ENCODE peak calls at places on chromosome 2, in seven cellular contexts. J, M, R, Z, T, K and U are unnamed samples.

GRCh38 chr2:231028890-231029289 is 8.4 kb upstream of the C2orf72 start:
- DNase-seq in M (no peak), R (no peak), J (no peak), Z (no peak), K (no peak), T (no peak), U (no peak)

GRCh38 chr2:54726940-54727339 is 3.5 kb downstream of the EML6 start:
- DNase-seq in J (no peak), Z (no peak), M (no peak), K (no peak), T (peak), R (no peak), U (no peak)

GRCh38 chr2:112646102-112646719 is 472 bp downstream of the SLC20A1 start:
- DNase-seq in Z (no peak), K (peak), R (no peak), J (no peak), T (peak), M (no peak), U (peak)

GRCh38 chr2:172985139-172985874 is 90.3 kb upstream of the MAP3K20 start:
- DNase-seq in J (no peak), M (no peak), T (no peak), Z (no peak), R (no peak), K (no peak), U (no peak)

GRCh38 chr2:15870565-15870964 is 69.8 kb upstream of the MYCN start:
- DNase-seq in K (no peak), R (no peak), T (no peak), J (no peak), Z (no peak), M (no peak), U (no peak)

GRCh38 chr2:133953524-133953923 is 300.3 kb upstream of the MGAT5 start:
- DNase-seq in M (no peak), R (peak), J (no peak), T (peak), Z (no peak), K (no peak), U (no peak)

GRCh38 chr2:143473206-143473605 is 344.0 kb downstream of the ARHGAP15 start:
- DNase-seq in K (no peak), Z (no peak), R (no peak), M (no peak), J (peak), T (no peak), U (no peak)

GRCh38 chr2:99643824-99644787 is 154.3 kb upstream of the REV1 start:
- DNase-seq in T (no peak), Z (no peak), R (no peak), M (no peak), K (no peak), J (peak), U (no peak)

GRCh38 chr2:21277340-21277739 is 153.6 kb downstream of the TDRD15 start:
- DNase-seq in Z (no peak), J (no peak), M (no peak), K (no peak), R (peak), T (no peak), U (no peak)

GRCh38 chr2:231515603-231516002 is 14.6 kb downstream of the NMUR1 start:
- DNase-seq in R (no peak), J (no peak), M (no peak), Z (no peak), K (no peak), T (no peak), U (no peak)

GRCh38 chr2:122634261-122634660 is 878.8 kb downstream of the TSN start:
- DNase-seq in M (peak), K (no peak), J (peak), Z (no peak), T (no peak), R (no peak), U (no peak)

GRCh38 chr2:37610638-37611289 is 60.7 kb downstream of the CDC42EP3 start:
- DNase-seq in R (no peak), M (peak), T (no peak), Z (no peak), K (no peak), J (no peak), U (no peak)
- TF ChIP-seq CTCF in R (no peak), M (no peak), T (no peak), Z (no peak), K (no peak), J (no peak), U (no peak)

GRCh38 chr2:210286123-210286680 is 28.8 kb downstream of the MYL1 start:
- DNase-seq in M (no peak), R (no peak), K (no peak), T (no peak), J (no peak), Z (no peak), U (no peak)
- TF ChIP-seq CTCF in M (no peak), R (no peak), K (no peak), T (no peak), J (no peak), Z (no peak), U (no peak)

DNA sequence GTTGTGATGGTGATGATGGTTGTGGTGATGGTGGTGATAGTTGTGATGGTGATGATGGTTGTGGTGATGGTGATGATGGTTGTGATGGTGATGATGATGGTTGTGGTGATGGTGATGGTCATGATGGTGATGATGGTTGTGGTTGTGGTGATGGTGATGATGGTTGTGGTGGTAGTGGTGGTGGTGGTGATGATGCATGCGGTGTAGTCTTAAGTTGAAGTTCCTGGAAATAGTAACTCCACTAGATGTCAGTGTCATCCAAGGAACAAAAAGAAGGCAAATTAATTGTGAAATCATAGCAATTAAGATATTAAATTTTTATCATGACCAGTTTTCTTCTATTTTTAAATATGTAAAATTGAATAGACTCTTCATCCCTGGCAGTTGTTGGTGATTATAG is 309.2 kb downstream of the AGAP1 start:
- DNase-seq in R (no peak), J (peak), M (no peak), T (no peak), Z (no peak), K (no peak), U (no peak)
- TF ChIP-seq CTCF in R (no peak), J (peak), M (no peak), T (no peak), Z (no peak), K (no peak), U (no peak)

DNA sequence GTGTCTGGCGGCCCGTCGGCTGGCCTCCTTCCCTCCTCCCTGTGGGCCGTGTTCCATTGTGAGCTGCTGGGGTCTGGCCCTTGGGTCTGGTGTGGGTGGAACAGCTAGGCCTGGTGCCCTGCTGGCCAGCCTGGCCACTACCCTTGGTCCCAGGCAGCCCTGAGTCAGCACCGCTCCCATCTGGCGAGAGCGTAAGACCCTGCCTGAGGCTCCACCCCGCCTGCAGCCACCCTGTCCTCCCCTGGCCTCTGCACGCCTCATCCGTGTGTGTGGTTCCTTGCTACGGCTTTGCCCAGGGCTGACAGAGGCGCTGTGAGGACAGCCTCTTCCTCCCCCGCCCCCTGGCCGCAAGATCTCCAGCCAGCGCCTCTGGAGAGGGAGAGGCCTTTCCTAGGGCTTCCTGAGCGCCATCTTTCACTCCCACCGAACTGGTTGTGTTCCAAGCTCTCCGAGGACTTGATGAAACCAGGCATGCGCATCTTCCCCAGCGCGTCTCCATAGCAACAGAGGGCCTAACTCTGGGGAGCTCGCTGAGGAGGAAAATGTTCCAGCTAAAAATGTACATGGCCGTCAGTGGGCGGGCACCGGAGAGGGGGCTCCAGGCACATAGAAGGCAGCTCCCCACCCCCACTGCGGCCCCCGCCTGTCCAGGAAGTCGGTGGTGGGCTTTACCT is 83.0 kb downstream of the STPG4 start:
- DNase-seq in T (no peak), K (no peak), Z (peak), J (no peak), R (peak), M (no peak), U (no peak)
- TF ChIP-seq CTCF in T (no peak), K (no peak), Z (no peak), J (no peak), R (peak), M (no peak), U (no peak)

DNA sequence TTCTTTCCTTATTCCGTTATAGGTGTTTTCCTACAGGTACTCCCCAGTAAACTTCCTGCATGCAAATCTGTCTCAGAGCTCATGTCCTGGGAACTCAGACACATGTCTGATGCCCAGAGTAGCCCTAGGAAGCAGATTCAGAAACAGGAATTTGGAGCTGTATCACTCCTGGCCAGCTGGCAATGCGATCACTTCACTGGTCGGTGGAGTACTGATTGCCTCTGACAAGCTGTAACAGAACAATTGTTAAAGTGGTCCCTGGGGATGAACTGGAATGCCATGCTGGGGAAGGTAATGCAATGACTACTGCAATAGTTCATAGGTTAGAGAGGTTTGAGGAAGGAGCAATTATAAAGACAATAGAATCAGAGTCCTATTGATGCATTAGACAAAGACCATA is 131.6 kb upstream of the DOCK10 start:
- DNase-seq in K (no peak), J (no peak), R (no peak), Z (no peak), T (no peak), M (no peak), U (no peak)
- TF ChIP-seq CTCF in K (no peak), J (no peak), R (no peak), Z (no peak), T (no peak), M (no peak), U (no peak)

DNA sequence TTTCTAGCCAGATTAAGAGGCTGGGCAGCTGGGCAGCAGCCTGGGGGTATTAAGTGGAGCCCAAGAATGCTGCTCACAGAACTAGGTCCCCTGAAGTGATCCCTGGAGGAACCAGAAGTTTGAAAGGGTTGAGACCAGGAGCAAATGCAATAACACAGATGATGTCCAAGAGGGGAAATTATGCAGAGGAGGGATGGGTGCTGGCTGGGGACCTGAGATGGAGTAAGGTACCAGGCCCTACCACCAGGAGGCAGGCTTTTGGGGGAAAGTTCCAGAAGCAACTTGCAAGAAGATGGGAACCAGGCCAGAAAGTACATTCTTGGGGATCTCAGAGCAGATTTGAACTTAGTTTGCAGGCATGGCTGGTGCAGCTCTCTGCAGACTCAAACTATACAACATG is 175.1 kb downstream of the NCK2 start:
- DNase-seq in T (peak), M (peak), K (no peak), Z (no peak), J (peak), R (peak), U (no peak)
- TF ChIP-seq CTCF in T (peak), M (peak), K (peak), Z (no peak), J (peak), R (peak), U (peak)

DNA sequence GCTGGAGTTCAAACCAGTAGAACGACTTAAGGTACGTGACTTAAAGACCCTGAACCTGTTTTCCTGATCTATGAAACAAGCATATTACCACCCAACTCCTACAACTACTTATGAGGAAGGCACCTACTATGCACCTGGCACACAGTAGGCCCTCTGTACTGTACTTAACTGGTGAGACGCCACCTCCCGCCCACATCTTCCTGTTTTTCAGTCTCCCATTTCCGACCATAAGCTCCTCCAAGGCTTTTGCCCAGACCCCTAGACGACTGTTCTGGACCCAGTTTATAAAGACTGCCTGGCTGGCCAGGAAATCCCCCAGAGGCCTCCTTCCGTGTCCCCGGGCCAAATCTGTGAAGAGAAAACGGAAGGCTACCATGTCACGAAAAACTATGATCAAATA is 1.5 kb downstream of the GALNT14 start:
- DNase-seq in K (no peak), J (no peak), R (no peak), M (no peak), Z (no peak), T (peak), U (no peak)
- TF ChIP-seq CTCF in K (no peak), J (no peak), R (no peak), M (no peak), Z (no peak), T (no peak), U (no peak)